ENCODE peak calls at places on chromosomes 12 and 14, in five cellular contexts. One of them, this sample, is unnamed.

GRCh38 chr14:54420478-54421116 is 20.6 kb downstream of the CNIH1 start:
- DNase-seq in D341Med: peak
- DNase-seq in stimulated activated CD4-positive, alpha-beta T cell treated with anti-CD3 and anti-CD28 coated beads, Interleukin-2, amount 100 ng/mL, for 48 hours: no peak
- DNase-seq in RWPE2: no peak
- DNase-seq in GM06990: no peak
- DNase-seq in this sample: no peak

GRCh38 chr14:92974541-92975345 is 51.8 kb downstream of the CHGA start:
- DNase-seq in RWPE2: peak
- DNase-seq in GM06990: no peak
- DNase-seq in D341Med: no peak
- DNase-seq in stimulated activated CD4-positive, alpha-beta T cell treated with anti-CD3 and anti-CD28 coated beads, Interleukin-2, amount 100 ng/mL, for 48 hours: no peak
- DNase-seq in this sample: no peak

GRCh38 chr12:43578782-43579181 is 26.8 kb upstream of the ADAMTS20 start:
- DNase-seq in D341Med: no peak
- DNase-seq in RWPE2: no peak
- DNase-seq in stimulated activated CD4-positive, alpha-beta T cell treated with anti-CD3 and anti-CD28 coated beads, Interleukin-2, amount 100 ng/mL, for 48 hours: no peak
- DNase-seq in GM06990: no peak
- DNase-seq in this sample: no peak

GRCh38 chr12:130225347-130225746 is 63.1 kb downstream of the FZD10 start:
- DNase-seq in stimulated activated CD4-positive, alpha-beta T cell treated with anti-CD3 and anti-CD28 coated beads, Interleukin-2, amount 100 ng/mL, for 48 hours: no peak
- DNase-seq in RWPE2: no peak
- DNase-seq in GM06990: no peak
- DNase-seq in D341Med: no peak
- DNase-seq in this sample: no peak

GRCh38 chr14:69358233-69358963 is 39.7 kb downstream of the ERH start:
- DNase-seq in stimulated activated CD4-positive, alpha-beta T cell treated with anti-CD3 and anti-CD28 coated beads, Interleukin-2, amount 100 ng/mL, for 48 hours: peak
- DNase-seq in RWPE2: no peak
- DNase-seq in D341Med: no peak
- DNase-seq in GM06990: no peak
- DNase-seq in this sample: no peak

GRCh38 chr12:106997916-106998315 is 11.0 kb upstream of the MTERF2 start:
- DNase-seq in RWPE2: no peak
- DNase-seq in stimulated activated CD4-positive, alpha-beta T cell treated with anti-CD3 and anti-CD28 coated beads, Interleukin-2, amount 100 ng/mL, for 48 hours: no peak
- DNase-seq in GM06990: no peak
- DNase-seq in D341Med: no peak
- DNase-seq in this sample: no peak

GRCh38 chr12:112115259-112116045 is 6.9 kb upstream of the NAA25 start:
- DNase-seq in GM06990: no peak
- DNase-seq in RWPE2: no peak
- DNase-seq in D341Med: no peak
- DNase-seq in stimulated activated CD4-positive, alpha-beta T cell treated with anti-CD3 and anti-CD28 coated beads, Interleukin-2, amount 100 ng/mL, for 48 hours: no peak
- DNase-seq in this sample: no peak

GRCh38 chr12:121579190-121579791 is 1.5 kb downstream of the KDM2B start:
- DNase-seq in RWPE2: no peak
- DNase-seq in GM06990: peak
- DNase-seq in stimulated activated CD4-positive, alpha-beta T cell treated with anti-CD3 and anti-CD28 coated beads, Interleukin-2, amount 100 ng/mL, for 48 hours: peak
- DNase-seq in D341Med: peak
- DNase-seq in this sample: no peak

GRCh38 chr12:28489256-28489655 is 299.0 kb downstream of the CCDC91 start:
- DNase-seq in RWPE2: no peak
- DNase-seq in stimulated activated CD4-positive, alpha-beta T cell treated with anti-CD3 and anti-CD28 coated beads, Interleukin-2, amount 100 ng/mL, for 48 hours: no peak
- DNase-seq in D341Med: no peak
- DNase-seq in GM06990: no peak
- DNase-seq in this sample: no peak

GRCh38 chr14:54356172-54356571 is 40.6 kb upstream of the CDKN3 start:
- DNase-seq in RWPE2: peak
- DNase-seq in D341Med: no peak
- DNase-seq in GM06990: no peak
- DNase-seq in stimulated activated CD4-positive, alpha-beta T cell treated with anti-CD3 and anti-CD28 coated beads, Interleukin-2, amount 100 ng/mL, for 48 hours: no peak
- DNase-seq in this sample: no peak

GRCh38 chr14:88518592-88519512 is 36.0 kb downstream of the PTPN21 start:
- DNase-seq in D341Med: no peak
- DNase-seq in GM06990: no peak
- DNase-seq in stimulated activated CD4-positive, alpha-beta T cell treated with anti-CD3 and anti-CD28 coated beads, Interleukin-2, amount 100 ng/mL, for 48 hours: no peak
- DNase-seq in RWPE2: no peak
- DNase-seq in this sample: no peak

GRCh38 chr12:3158851-3159465 is 81.8 kb downstream of the TSPAN9 start:
- DNase-seq in stimulated activated CD4-positive, alpha-beta T cell treated with anti-CD3 and anti-CD28 coated beads, Interleukin-2, amount 100 ng/mL, for 48 hours: no peak
- DNase-seq in GM06990: no peak
- DNase-seq in RWPE2: no peak
- DNase-seq in D341Med: no peak
- DNase-seq in this sample: no peak

GRCh38 chr12:77406131-77406905 is 340.9 kb upstream of the E2F7 start:
- DNase-seq in GM06990: no peak
- DNase-seq in D341Med: no peak
- DNase-seq in stimulated activated CD4-positive, alpha-beta T cell treated with anti-CD3 and anti-CD28 coated beads, Interleukin-2, amount 100 ng/mL, for 48 hours: no peak
- DNase-seq in RWPE2: no peak
- DNase-seq in this sample: no peak

GRCh38 chr14:51430600-51430999 is 190.6 kb downstream of the TMX1 start:
- DNase-seq in D341Med: no peak
- DNase-seq in stimulated activated CD4-positive, alpha-beta T cell treated with anti-CD3 and anti-CD28 coated beads, Interleukin-2, amount 100 ng/mL, for 48 hours: no peak
- DNase-seq in GM06990: no peak
- DNase-seq in RWPE2: no peak
- DNase-seq in this sample: no peak